ENCODE peak calls at places on chromosomes 13 and 19, in ten cellular contexts. E, W, X, C, D, H, K, Q, I and L are unnamed samples.
A peak's percentile ranks its signal among the peaks of the same experiment; 100 is the strongest.

GRCh38 chr13:25932353-25932752 is 119.5 kb downstream of the SHISA2 start:
- DNase-seq in K (no peak), D (no peak), C (peak; percentile 28), I (no peak), Q (no peak), W (no peak), X (no peak), H (no peak), E (no peak), L (no peak)

GRCh38 chr13:29448124-29448685 is 147.3 kb downstream of the SLC7A1 start:
- DNase-seq in I (peak; percentile 22), D (no peak), H (no peak), Q (no peak), W (no peak), K (no peak), C (no peak), X (no peak), E (no peak), L (no peak)

GRCh38 chr19:33811246-33811645 is 14.6 kb downstream of the KCTD15 start:
- DNase-seq in E (no peak), Q (no peak), W (no peak), C (no peak), D (no peak), X (no peak), I (no peak), K (no peak), H (no peak), L (no peak)

GRCh38 chr13:98586400-98587144 is 9.7 kb upstream of the STK24 start:
- DNase-seq in I (no peak), K (no peak), X (no peak), E (no peak), Q (no peak), H (no peak), C (no peak), D (no peak), W (no peak), L (no peak)

GRCh38 chr19:56383826-56384605 is 9.3 kb downstream of the ZNF582 start:
- DNase-seq in D (no peak), W (no peak), H (no peak), Q (no peak), I (no peak), E (no peak), X (no peak), C (no peak), K (no peak), L (no peak)

GRCh38 chr13:70043685-70044084 is 63.9 kb upstream of the ATXN8OS start:
- DNase-seq in X (peak; percentile 10), D (no peak), C (no peak), W (no peak), I (no peak), H (no peak), E (no peak), Q (no peak), K (no peak), L (no peak)

GRCh38 chr13:41496420-41497234 is 39.3 kb downstream of the RGCC start:
- DNase-seq in C (no peak), E (no peak), W (no peak), X (peak; percentile 79), K (no peak), I (no peak), D (no peak), H (no peak), Q (no peak), L (no peak)

GRCh38 chr13:96734499-96734898 is 259.8 kb downstream of the OXGR1 start:
- DNase-seq in Q (no peak), K (no peak), E (no peak), W (no peak), I (no peak), D (no peak), X (no peak), C (no peak), H (no peak), L (no peak)

GRCh38 chr13:108929532-108929931 is 300.1 kb downstream of the MYO16 start:
- DNase-seq in H (no peak), K (no peak), C (no peak), D (no peak), Q (no peak), X (no peak), W (no peak), I (no peak), E (no peak), L (no peak)

GRCh38 chr19:990746-991145 is 6.6 kb downstream of the WDR18 start:
- DNase-seq in K (no peak), E (no peak), W (no peak), Q (no peak), C (no peak), I (no peak), X (no peak), H (no peak), D (no peak), L (no peak)

GRCh38 chr13:95207769-95208366 is 93.4 kb downstream of the ABCC4 start:
- DNase-seq in H (no peak), I (no peak), E (no peak), Q (no peak), D (no peak), W (no peak), K (no peak), C (no peak), X (no peak), L (no peak)

GRCh38 chr19:45663800-45664199 is 4.2 kb upstream of the GIPR start:
- DNase-seq in X (no peak), W (no peak), C (no peak), I (no peak), Q (no peak), E (no peak), K (no peak), H (no peak), D (no peak), L (no peak)

GRCh38 chr19:4396949-4397783 is 3.2 kb downstream of the SH3GL1 start:
- DNase-seq in D (no peak), C (no peak), Q (no peak), K (no peak), I (no peak), H (no peak), X (no peak), E (no peak), W (no peak), L (no peak)

GRCh38 chr19:17420267-17420924 is 549 bp downstream of the MVB12A start:
- DNase-seq in D (no peak), C (peak; percentile 77), W (no peak), K (peak; percentile 48), E (peak; percentile 44), X (peak; percentile 41), Q (peak; percentile 31), I (peak; percentile 51), H (peak; percentile 16), L (no peak)

GRCh38 chr19:17419491-17420266 is at the start of gene MVB12A:
- DNase-seq in C (peak; percentile 99), W (peak; percentile 93), H (peak; percentile 98), D (peak; percentile 94), K (peak; percentile 96), Q (peak; percentile 97), E (peak; percentile 99), I (peak; percentile 98), X (peak; percentile 99), L (peak; percentile 99)

GRCh38 chr19:17423429-17424208 is 3.8 kb downstream of the MVB12A start:
- DNase-seq in X (no peak), C (no peak), H (no peak), E (no peak), W (no peak), Q (no peak), D (no peak), K (no peak), I (no peak), L (no peak)

GRCh38 chr19:17419154-17419490 is 725 bp upstream of the MVB12A start:
- DNase-seq in I (no peak), C (no peak), K (no peak), Q (no peak), D (no peak), W (no peak), H (no peak), X (peak; percentile 43), E (no peak), L (no peak)

GRCh38 chr19:17421942-17422341 is 2.1 kb downstream of the MVB12A start:
- DNase-seq in E (no peak), D (no peak), C (no peak), Q (no peak), I (no peak), H (no peak), X (no peak), K (no peak), W (no peak), L (no peak)
- H3K27ac ChIP-seq in E (no peak overlapping the region), D (no peak overlapping the region), C (no peak overlapping the region), Q (no peak overlapping the region), I (no peak overlapping the region), H (no peak overlapping the region), X (no peak overlapping the region), K (no peak overlapping the region), W (no peak overlapping the region), L (no peak overlapping the region)

GRCh38 chr19:13010992-13011652 is 15.8 kb downstream of the NFIX start:
- DNase-seq in Q (no peak), E (no peak), D (no peak), I (no peak), H (no peak), K (no peak), X (no peak), W (no peak), C (no peak), L (no peak)
- H3K4me1 ChIP-seq in Q (peaks cover 53% of the 10 kb centered on the region), E (peaks cover 70% of the 10 kb centered on the region), D (peaks cover 31% of the 10 kb centered on the region), I (no peaks in the 10 kb centered on the region), H (no peaks in the 10 kb centered on the region), K (peaks cover 13% of the 10 kb centered on the region), X (peaks cover 43% of the 10 kb centered on the region), W (peaks cover 23% of the 10 kb centered on the region), C (peaks cover 3% of the 10 kb centered on the region), L (peaks cover 14% of the 10 kb centered on the region)

GRCh38 chr19:18385675-18386542 is at the start of gene GDF15:
- DNase-seq in Q (no peak), E (peak; percentile 90), H (no peak), X (peak; percentile 91), K (peak; percentile 86), I (peak; percentile 38), D (no peak), W (no peak), C (peak; percentile 73), L (no peak)
- H3K27ac ChIP-seq in Q (peak within 1 kb of the TSS; percentile 36), E (peak within 1 kb of the TSS; percentile 44), H (no peak within 1 kb of the TSS), X (peak within 1 kb of the TSS; percentile 81), K (peak within 1 kb of the TSS; percentile 73), I (no peak within 1 kb of the TSS), D (no peak within 1 kb of the TSS), W (no peak within 1 kb of the TSS), C (no peak within 1 kb of the TSS), L (no peak within 1 kb of the TSS)

GRCh38 chr19:7251502-7251901 is 42.7 kb downstream of the INSR start:
- DNase-seq in H (peak; percentile 19), D (no peak), E (no peak), X (no peak), Q (no peak), W (no peak), K (no peak), I (no peak), C (no peak), L (no peak)

GRCh38 chr19:7250951-7251350 is 43.3 kb downstream of the INSR start:
- DNase-seq in X (no peak), I (no peak), E (no peak), H (no peak), D (no peak), W (no peak), C (no peak), Q (no peak), K (no peak), L (no peak)

GRCh38 chr19:7250057-7250596 is 44.1 kb downstream of the INSR start:
- DNase-seq in D (no peak), I (no peak), X (no peak), W (no peak), E (no peak), Q (no peak), H (no peak), K (no peak), C (no peak), L (no peak)

GRCh38 chr19:7246601-7247000 is 47.6 kb downstream of the INSR start:
- DNase-seq in C (no peak), Q (no peak), I (no peak), K (no peak), X (no peak), H (no peak), D (no peak), E (no peak), W (no peak), L (no peak)

GRCh38 chr19:7247160-7247559 is 47.1 kb downstream of the INSR start:
- DNase-seq in E (no peak), I (no peak), D (no peak), H (no peak), X (no peak), C (no peak), K (no peak), W (no peak), Q (peak; percentile 69), L (no peak)
- H3K4me1 ChIP-seq in E (peaks cover 3% of the 10 kb centered on the region), I (no peaks in the 10 kb centered on the region), D (no peaks in the 10 kb centered on the region), H (no peaks in the 10 kb centered on the region), X (no peaks in the 10 kb centered on the region), C (no peaks in the 10 kb centered on the region), K (peaks cover 6% of the 10 kb centered on the region), W (no peaks in the 10 kb centered on the region), Q (no peaks in the 10 kb centered on the region), L (peaks cover 2% of the 10 kb centered on the region)